ENCODE peak calls at places on chromosomes 7 and 10, in ten cellular contexts. One of them, this sample, is unnamed.

GRCh38 chr7:84985073-84985784 is 201.6 kb downstream of the SEMA3D start:
- DNase-seq in tibial nerve: no peak
- DNase-seq in GM12878: no peak
- DNase-seq in sigmoid colon: no peak
- DNase-seq in HepG2: no peak
- DNase-seq in esophagus muscularis mucosa: no peak
- DNase-seq in SK-N-SH: no peak
- DNase-seq in stomach: no peak
- DNase-seq in A549: no peak
- DNase-seq in suprapubic skin: no peak
- DNase-seq in this sample: no peak

GRCh38 chr7:86995052-86995725 is 64.3 kb downstream of the ELAPOR2 start:
- DNase-seq in suprapubic skin: no peak
- DNase-seq in SK-N-SH: no peak
- DNase-seq in HepG2: no peak
- DNase-seq in tibial nerve: no peak
- DNase-seq in stomach: no peak
- DNase-seq in GM12878: no peak
- DNase-seq in A549: no peak
- DNase-seq in sigmoid colon: no peak
- DNase-seq in esophagus muscularis mucosa: no peak
- DNase-seq in this sample: no peak

GRCh38 chr10:120948889-120949382 is 97.8 kb downstream of the WDR11 start:
- DNase-seq in GM12878: no peak
- DNase-seq in esophagus muscularis mucosa: no peak
- DNase-seq in A549: no peak
- DNase-seq in SK-N-SH: peak
- DNase-seq in stomach: peak
- DNase-seq in suprapubic skin: no peak
- DNase-seq in HepG2: peak
- DNase-seq in tibial nerve: peak
- DNase-seq in sigmoid colon: peak
- DNase-seq in this sample: peak

GRCh38 chr7:130695840-130696239 is 9.5 kb upstream of the TSGA13 start:
- DNase-seq in A549: peak
- DNase-seq in GM12878: no peak
- DNase-seq in HepG2: peak
- DNase-seq in sigmoid colon: no peak
- DNase-seq in stomach: no peak
- DNase-seq in esophagus muscularis mucosa: no peak
- DNase-seq in suprapubic skin: no peak
- DNase-seq in tibial nerve: no peak
- DNase-seq in SK-N-SH: peak
- DNase-seq in this sample: no peak

GRCh38 chr10:126459878-126460481 is 71.7 kb upstream of the ADAM12 start:
- DNase-seq in HepG2: peak
- DNase-seq in tibial nerve: no peak
- DNase-seq in suprapubic skin: no peak
- DNase-seq in stomach: no peak
- DNase-seq in SK-N-SH: no peak
- DNase-seq in sigmoid colon: no peak
- DNase-seq in GM12878: no peak
- DNase-seq in esophagus muscularis mucosa: peak
- DNase-seq in A549: peak
- DNase-seq in this sample: no peak

GRCh38 chr7:11471255-11471654 is 360.7 kb downstream of the THSD7A start:
- DNase-seq in tibial nerve: no peak
- DNase-seq in stomach: no peak
- DNase-seq in HepG2: no peak
- DNase-seq in GM12878: no peak
- DNase-seq in SK-N-SH: no peak
- DNase-seq in A549: no peak
- DNase-seq in sigmoid colon: no peak
- DNase-seq in esophagus muscularis mucosa: no peak
- DNase-seq in suprapubic skin: no peak
- DNase-seq in this sample: no peak

GRCh38 chr7:105756402-105756801 is 120.0 kb downstream of the ATXN7L1 start:
- DNase-seq in tibial nerve: no peak
- DNase-seq in esophagus muscularis mucosa: no peak
- DNase-seq in SK-N-SH: no peak
- DNase-seq in suprapubic skin: no peak
- DNase-seq in A549: no peak
- DNase-seq in sigmoid colon: no peak
- DNase-seq in stomach: no peak
- DNase-seq in GM12878: no peak
- DNase-seq in HepG2: no peak
- DNase-seq in this sample: no peak

GRCh38 chr7:44196450-44196872 is 4.3 kb upstream of the YKT6 start:
- DNase-seq in esophagus muscularis mucosa: no peak
- DNase-seq in tibial nerve: peak
- DNase-seq in stomach: no peak
- DNase-seq in A549: peak
- DNase-seq in suprapubic skin: peak
- DNase-seq in GM12878: no peak
- DNase-seq in HepG2: peak
- DNase-seq in SK-N-SH: peak
- DNase-seq in sigmoid colon: peak
- DNase-seq in this sample: no peak

GRCh38 chr10:123357363-123358075 is 203.3 kb downstream of the BUB3 start:
- DNase-seq in HepG2: no peak
- DNase-seq in esophagus muscularis mucosa: no peak
- DNase-seq in sigmoid colon: no peak
- DNase-seq in suprapubic skin: no peak
- DNase-seq in stomach: no peak
- DNase-seq in A549: no peak
- DNase-seq in GM12878: no peak
- DNase-seq in SK-N-SH: peak
- DNase-seq in tibial nerve: no peak
- DNase-seq in this sample: no peak

GRCh38 chr7:2821842-2822507 is 22.1 kb downstream of the GNA12 start:
- DNase-seq in suprapubic skin: no peak
- DNase-seq in GM12878: no peak
- DNase-seq in esophagus muscularis mucosa: no peak
- DNase-seq in HepG2: no peak
- DNase-seq in SK-N-SH: no peak
- DNase-seq in sigmoid colon: peak
- DNase-seq in A549: peak
- DNase-seq in stomach: no peak
- DNase-seq in tibial nerve: no peak
- DNase-seq in this sample: no peak

GRCh38 chr10:74871595-74872382 is 45.4 kb downstream of the KAT6B start:
- DNase-seq in stomach: no peak
- DNase-seq in suprapubic skin: no peak
- DNase-seq in tibial nerve: no peak
- DNase-seq in SK-N-SH: no peak
- DNase-seq in A549: no peak
- DNase-seq in esophagus muscularis mucosa: no peak
- DNase-seq in HepG2: no peak
- DNase-seq in sigmoid colon: no peak
- DNase-seq in GM12878: peak
- DNase-seq in this sample: no peak

DNA sequence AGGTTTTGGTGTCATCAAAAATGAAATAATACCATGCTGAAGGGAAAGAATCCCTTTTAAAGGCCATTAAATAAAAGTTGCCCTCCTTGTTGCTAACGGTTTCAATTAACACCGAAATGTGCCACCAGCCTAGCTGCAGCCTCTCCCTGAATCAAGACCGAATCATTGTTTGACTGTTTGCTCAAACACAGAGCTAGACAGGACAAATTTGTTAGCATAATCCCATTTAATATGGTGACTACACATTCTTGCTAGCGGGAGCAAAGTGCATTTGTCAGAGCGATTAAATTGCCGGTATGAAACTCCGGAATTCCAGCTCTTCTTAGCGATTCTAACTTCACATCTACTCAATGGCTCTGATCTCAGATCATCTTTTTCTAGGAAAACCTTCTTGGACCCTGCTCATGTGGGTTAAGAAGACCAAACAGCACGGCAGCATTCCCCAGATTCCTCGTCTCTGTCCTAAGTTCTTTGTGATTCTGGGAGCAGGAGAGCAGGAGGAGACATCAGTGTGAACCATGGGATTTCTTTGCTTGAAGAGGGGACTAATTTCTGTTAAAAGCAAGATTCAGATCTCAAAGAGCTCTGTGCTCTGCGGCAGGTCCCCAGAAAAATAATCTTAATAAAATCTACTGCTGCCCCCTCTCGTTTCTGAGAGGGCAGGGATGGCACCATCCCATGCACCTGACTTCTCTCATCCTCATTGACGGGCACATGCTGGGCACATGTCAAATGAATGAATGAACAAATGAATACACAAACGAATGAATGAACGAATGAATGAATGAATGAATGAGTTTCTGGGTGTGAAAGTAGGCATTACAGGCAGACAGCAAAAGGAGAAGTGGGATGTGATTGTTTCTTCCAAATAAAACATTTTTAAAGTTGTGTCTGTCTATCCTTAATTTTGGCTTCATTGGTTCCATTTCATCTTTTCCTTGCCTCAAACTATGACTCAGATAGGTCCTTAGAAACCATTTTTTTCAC is 397.9 kb upstream of the PRKCQ start:
- DNase-seq in stomach: no peak
- DNase-seq in suprapubic skin: no peak
- DNase-seq in sigmoid colon: no peak
- DNase-seq in esophagus muscularis mucosa: peak
- DNase-seq in tibial nerve: no peak
- DNase-seq in A549: no peak
- DNase-seq in GM12878: no peak
- DNase-seq in SK-N-SH: no peak
- DNase-seq in HepG2: no peak
- DNase-seq in this sample: no peak
- TF ChIP-seq EP300 in stomach: no peak
- TF ChIP-seq EP300 in suprapubic skin: no peak
- TF ChIP-seq EP300 in sigmoid colon: no peak
- TF ChIP-seq EP300 in esophagus muscularis mucosa: no peak
- TF ChIP-seq EP300 in tibial nerve: no peak
- TF ChIP-seq EP300 in A549: no peak
- TF ChIP-seq EP300 in GM12878: no peak
- TF ChIP-seq EP300 in SK-N-SH: no peak
- TF ChIP-seq EP300 in HepG2: no peak
- TF ChIP-seq EP300 in this sample: no peak

GRCh38 chr7:27921081-27921836 is 181.3 kb downstream of the TAX1BP1 start:
- DNase-seq in SK-N-SH: peak
- DNase-seq in GM12878: peak
- DNase-seq in A549: peak
- DNase-seq in suprapubic skin: no peak
- DNase-seq in stomach: no peak
- DNase-seq in HepG2: peak
- DNase-seq in tibial nerve: peak
- DNase-seq in sigmoid colon: no peak
- DNase-seq in esophagus muscularis mucosa: no peak
- DNase-seq in this sample: no peak
- H3K4me3 ChIP-seq in SK-N-SH: peak
- H3K4me3 ChIP-seq in GM12878: no peak
- H3K4me3 ChIP-seq in A549: peak
- H3K4me3 ChIP-seq in suprapubic skin: no peak
- H3K4me3 ChIP-seq in stomach: no peak
- H3K4me3 ChIP-seq in HepG2: no peak
- H3K4me3 ChIP-seq in tibial nerve: no peak
- H3K4me3 ChIP-seq in sigmoid colon: no peak
- H3K4me3 ChIP-seq in esophagus muscularis mucosa: no peak
- H3K4me3 ChIP-seq in this sample: no peak

DNA sequence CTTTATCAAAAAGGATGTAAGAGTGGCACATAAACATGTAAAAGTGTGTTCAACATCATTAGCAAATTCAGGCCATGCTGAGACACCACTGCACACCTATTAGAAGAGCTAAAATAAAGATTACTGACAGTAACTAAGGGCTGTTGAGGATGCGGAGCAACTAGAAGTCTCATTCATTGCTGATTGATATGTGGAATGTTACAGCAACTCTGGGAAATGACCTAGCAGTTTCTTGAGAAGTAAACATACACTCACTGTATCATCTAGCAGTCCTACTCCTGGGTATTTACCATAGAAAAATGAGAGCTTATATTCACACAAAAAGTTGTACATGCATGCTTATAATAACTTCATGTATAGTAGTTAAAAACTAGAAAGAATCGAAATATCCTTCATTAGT is 77.3 kb downstream of the CCSER2 start:
- DNase-seq in sigmoid colon: no peak
- DNase-seq in suprapubic skin: no peak
- DNase-seq in SK-N-SH: no peak
- DNase-seq in HepG2: no peak
- DNase-seq in esophagus muscularis mucosa: no peak
- DNase-seq in stomach: no peak
- DNase-seq in GM12878: no peak
- DNase-seq in tibial nerve: no peak
- DNase-seq in A549: no peak
- DNase-seq in this sample: no peak
- TF ChIP-seq EP300 in sigmoid colon: no peak
- TF ChIP-seq EP300 in suprapubic skin: no peak
- TF ChIP-seq EP300 in SK-N-SH: no peak
- TF ChIP-seq EP300 in HepG2: no peak
- TF ChIP-seq EP300 in esophagus muscularis mucosa: no peak
- TF ChIP-seq EP300 in stomach: no peak
- TF ChIP-seq EP300 in GM12878: no peak
- TF ChIP-seq EP300 in tibial nerve: no peak
- TF ChIP-seq EP300 in A549: no peak
- TF ChIP-seq EP300 in this sample: no peak

DNA sequence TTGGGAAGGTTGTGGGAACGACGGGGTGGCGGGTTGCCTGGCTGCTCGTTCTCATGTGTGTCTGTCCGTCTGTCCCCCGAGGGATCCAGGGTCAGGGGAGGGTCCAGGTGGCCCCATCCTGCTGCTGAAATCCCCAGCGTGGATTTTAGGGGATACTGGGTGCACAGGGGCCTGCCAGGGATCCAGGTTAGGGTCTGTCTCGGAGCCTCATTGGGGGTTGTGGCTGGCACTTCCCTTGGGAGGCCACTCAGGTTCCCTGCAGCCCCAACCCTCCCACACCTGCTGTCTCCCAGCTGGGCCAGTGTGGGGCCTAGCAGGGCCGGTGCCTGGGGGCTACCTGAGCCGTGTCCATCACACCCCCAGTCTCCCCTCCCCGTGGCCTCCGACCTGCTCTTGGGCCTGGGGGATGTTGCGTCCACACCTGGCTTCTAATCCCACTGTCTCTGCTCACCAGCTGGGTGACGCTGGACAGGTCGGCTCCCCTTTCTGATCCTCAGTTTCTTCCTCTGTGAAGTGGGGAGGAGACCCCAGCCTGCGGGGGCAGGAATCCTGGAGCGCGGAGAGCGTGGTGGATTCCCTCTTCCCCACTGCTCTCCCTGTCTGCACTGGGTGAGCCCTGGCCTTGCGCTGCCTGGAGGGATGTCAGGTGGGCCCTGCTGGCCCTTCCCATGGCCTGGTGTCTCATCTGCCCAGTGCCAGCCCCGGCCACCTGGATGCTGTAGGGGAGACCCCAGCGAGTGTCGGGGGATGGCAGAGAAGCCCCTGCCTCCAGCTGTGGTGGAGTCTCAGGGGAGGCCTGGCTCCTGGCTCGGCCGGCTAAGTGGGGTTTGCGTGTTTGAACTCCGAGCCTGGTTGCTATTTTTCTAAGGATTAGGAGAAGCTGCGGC is 81.6 kb downstream of the UNCX start:
- DNase-seq in esophagus muscularis mucosa: no peak
- DNase-seq in suprapubic skin: no peak
- DNase-seq in SK-N-SH: peak
- DNase-seq in HepG2: no peak
- DNase-seq in sigmoid colon: peak
- DNase-seq in GM12878: no peak
- DNase-seq in stomach: no peak
- DNase-seq in tibial nerve: no peak
- DNase-seq in A549: no peak
- DNase-seq in this sample: no peak
- H3K4me3 ChIP-seq in esophagus muscularis mucosa: no peak
- H3K4me3 ChIP-seq in suprapubic skin: no peak
- H3K4me3 ChIP-seq in SK-N-SH: no peak
- H3K4me3 ChIP-seq in HepG2: no peak
- H3K4me3 ChIP-seq in sigmoid colon: no peak
- H3K4me3 ChIP-seq in GM12878: no peak
- H3K4me3 ChIP-seq in stomach: no peak
- H3K4me3 ChIP-seq in tibial nerve: no peak
- H3K4me3 ChIP-seq in A549: no peak
- H3K4me3 ChIP-seq in this sample: no peak

GRCh38 chr7:140889150-140889549 is 35.6 kb downstream of the BRAF start:
- DNase-seq in sigmoid colon: no peak
- DNase-seq in esophagus muscularis mucosa: no peak
- DNase-seq in tibial nerve: no peak
- DNase-seq in suprapubic skin: no peak
- DNase-seq in GM12878: no peak
- DNase-seq in stomach: no peak
- DNase-seq in HepG2: no peak
- DNase-seq in SK-N-SH: no peak
- DNase-seq in A549: no peak
- DNase-seq in this sample: no peak
- TF ChIP-seq EP300 in sigmoid colon: no peak
- TF ChIP-seq EP300 in esophagus muscularis mucosa: no peak
- TF ChIP-seq EP300 in tibial nerve: no peak
- TF ChIP-seq EP300 in suprapubic skin: no peak
- TF ChIP-seq EP300 in GM12878: no peak
- TF ChIP-seq EP300 in stomach: no peak
- TF ChIP-seq EP300 in HepG2: no peak
- TF ChIP-seq EP300 in SK-N-SH: no peak
- TF ChIP-seq EP300 in A549: no peak
- TF ChIP-seq EP300 in this sample: no peak